ENCODE peak calls at places on chromosome 4, in seven cellular contexts. R, V, Z, T, I, J and S are unnamed samples.

GRCh38 chr4:114072781-114073180 is 93.3 kb upstream of the ARSJ start:
- DNase-seq in R (no peak), V (no peak), Z (no peak), T (no peak), I (no peak), J (no peak), S (no peak)

GRCh38 chr4:91147067-91147466 is 1019.9 kb downstream of the CCSER1 start:
- DNase-seq in R (no peak), V (no peak), Z (no peak), T (no peak), I (no peak), J (no peak), S (no peak)

GRCh38 chr4:133145758-133146157 is 3.3 kb upstream of the PCDH10 start:
- DNase-seq in R (no peak), V (no peak), Z (no peak), T (no peak), I (no peak), J (no peak), S (no peak)

GRCh38 chr4:186846426-186846825 is 122.8 kb upstream of the FAT1 start:
- DNase-seq in R (no peak), V (no peak), Z (no peak), T (no peak), I (no peak), J (no peak), S (no peak)

GRCh38 chr4:26323807-26324206 is 3.0 kb downstream of the RBPJ start:
- DNase-seq in R (no peak), V (peak), Z (no peak), T (no peak), I (no peak), J (no peak), S (peak)

GRCh38 chr4:182297659-182298058 is 54.5 kb downstream of the TENM3 start:
- DNase-seq in R (no peak), V (peak), Z (peak), T (peak), I (no peak), J (no peak), S (no peak)

GRCh38 chr4:124806403-124806802 is 93.9 kb upstream of the ANKRD50 start:
- DNase-seq in R (no peak), V (no peak), Z (peak), T (no peak), I (no peak), J (peak), S (peak)

GRCh38 chr4:15963001-15963451 is at the start of gene FGFBP2:
- DNase-seq in R (peak), V (peak), Z (peak), T (peak), I (no peak), J (peak), S (no peak)

GRCh38 chr4:54541426-54542118 is 116.2 kb upstream of the KIT start:
- DNase-seq in R (no peak), V (peak), Z (peak), T (no peak), I (no peak), J (no peak), S (no peak)

GRCh38 chr4:95013236-95013635 is 255.5 kb downstream of the BMPR1B start:
- DNase-seq in R (no peak), V (no peak), Z (no peak), T (no peak), I (no peak), J (no peak), S (no peak)

GRCh38 chr4:6716958-6717655 is 1.1 kb downstream of the BLOC1S4 start:
- DNase-seq in R (no peak), V (no peak), Z (peak), T (peak), I (no peak), J (no peak), S (no peak)

GRCh38 chr4:137387924-137388323 is 144.4 kb downstream of the PCDH18 start:
- DNase-seq in R (no peak), V (peak), Z (peak), T (no peak), I (no peak), J (no peak), S (peak)

GRCh38 chr4:16289872-16290554 is 63.7 kb upstream of the TAPT1 start:
- DNase-seq in R (no peak), V (peak), Z (peak), T (peak), I (no peak), J (peak), S (peak)

GRCh38 chr4:46385235-46385634 is 4.7 kb downstream of the GABRA2 start:
- DNase-seq in R (no peak), V (no peak), Z (no peak), T (no peak), I (no peak), J (no peak), S (no peak)

GRCh38 chr4:156505341-156505955 is 466.2 kb downstream of the PDGFC start:
- DNase-seq in R (no peak), V (no peak), Z (peak), T (peak), I (no peak), J (no peak), S (no peak)

GRCh38 chr4:159010563-159011260 is 92.2 kb upstream of the RAPGEF2 start:
- DNase-seq in R (peak), V (peak), Z (peak), T (no peak), I (peak), J (no peak), S (peak)

GRCh38 chr4:98828801-98829200 is 100.1 kb downstream of the EIF4E start:
- DNase-seq in R (peak), V (no peak), Z (peak), T (peak), I (no peak), J (no peak), S (no peak)

GRCh38 chr4:157779084-157779483 is 393.7 kb downstream of the GASK1B start:
- DNase-seq in R (no peak), V (no peak), Z (no peak), T (no peak), I (no peak), J (no peak), S (no peak)

GRCh38 chr4:8893624-8894423 is 22.2 kb upstream of the HMX1 start:
- DNase-seq in R (no peak), V (no peak), Z (no peak), T (no peak), I (no peak), J (no peak), S (no peak)

GRCh38 chr4:128775916-128776315 is 33.6 kb upstream of the JADE1 start:
- DNase-seq in R (no peak), V (no peak), Z (no peak), T (no peak), I (no peak), J (no peak), S (no peak)

GRCh38 chr4:184039963-184040383 is 134.9 kb downstream of the STOX2 start:
- DNase-seq in R (no peak), V (no peak), Z (no peak), T (peak), I (peak), J (no peak), S (no peak)

GRCh38 chr4:62601737-62602136 is 1401.6 kb downstream of the ADGRL3 start:
- DNase-seq in R (no peak), V (peak), Z (no peak), T (no peak), I (no peak), J (no peak), S (no peak)
- H3K4me3 ChIP-seq in R (no peak), V (no peak), Z (no peak), T (no peak), I (no peak), J (no peak), S (no peak)

GRCh38 chr4:102850373-102850772 is 18.4 kb upstream of the CISD2 start:
- DNase-seq in R (no peak), V (no peak), Z (no peak), T (no peak), I (no peak), J (no peak), S (no peak)
- H3K4me3 ChIP-seq in R (no peak), V (no peak), Z (no peak), T (no peak), I (no peak), J (no peak), S (no peak)

GRCh38 chr4:81214144-81214517 is 891 bp downstream of the PRKG2 start:
- DNase-seq in R (no peak), V (no peak), Z (no peak), T (no peak), I (no peak), J (no peak), S (no peak)

GRCh38 chr4:81215936-81216335 is 914 bp upstream of the PRKG2 start:
- DNase-seq in R (no peak), V (no peak), Z (no peak), T (no peak), I (no peak), J (no peak), S (no peak)

GRCh38 chr4:81214518-81215218 is 354 bp downstream of the PRKG2 start:
- DNase-seq in R (peak), V (peak), Z (no peak), T (no peak), I (no peak), J (no peak), S (no peak)

GRCh38 chr4:81213671-81214070 is 1.4 kb downstream of the PRKG2 start:
- DNase-seq in R (no peak), V (no peak), Z (no peak), T (no peak), I (no peak), J (no peak), S (no peak)

GRCh38 chr4:81215219-81215892 is at the start of gene PRKG2:
- DNase-seq in R (peak), V (peak), Z (no peak), T (no peak), I (no peak), J (no peak), S (no peak)
- H3K4me3 ChIP-seq in R (peak), V (peak), Z (no peak), T (no peak), I (peak), J (peak), S (peak)

GRCh38 chr4:87387237-87387636 is 3.8 kb downstream of the HSD17B11 start:
- DNase-seq in R (peak), V (no peak), Z (no peak), T (no peak), I (no peak), J (no peak), S (no peak)
- H3K4me3 ChIP-seq in R (peak), V (no peak), Z (no peak), T (peak), I (no peak), J (no peak), S (no peak)

DNA sequence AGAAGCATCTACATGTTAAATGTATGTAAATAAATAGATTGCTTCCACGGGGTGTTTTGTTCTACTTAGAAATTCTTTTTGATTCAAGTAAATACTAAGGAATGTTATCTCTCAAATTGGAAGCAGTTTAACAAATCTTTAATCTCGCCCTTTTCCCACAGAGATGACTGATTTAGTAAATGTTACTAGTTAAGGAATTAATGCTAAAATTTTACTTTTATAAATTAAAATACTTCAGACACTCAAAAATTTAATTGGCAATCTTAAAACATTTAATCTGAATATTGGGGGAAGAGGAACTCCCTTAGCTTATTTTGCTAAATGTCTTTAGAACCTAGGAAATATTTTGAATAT is 12.1 kb downstream of the LARP7 start:
- DNase-seq in R (no peak), V (no peak), Z (no peak), T (no peak), I (no peak), J (no peak), S (no peak)
- H3K4me3 ChIP-seq in R (no peak), V (no peak), Z (no peak), T (no peak), I (no peak), J (no peak), S (no peak)

DNA sequence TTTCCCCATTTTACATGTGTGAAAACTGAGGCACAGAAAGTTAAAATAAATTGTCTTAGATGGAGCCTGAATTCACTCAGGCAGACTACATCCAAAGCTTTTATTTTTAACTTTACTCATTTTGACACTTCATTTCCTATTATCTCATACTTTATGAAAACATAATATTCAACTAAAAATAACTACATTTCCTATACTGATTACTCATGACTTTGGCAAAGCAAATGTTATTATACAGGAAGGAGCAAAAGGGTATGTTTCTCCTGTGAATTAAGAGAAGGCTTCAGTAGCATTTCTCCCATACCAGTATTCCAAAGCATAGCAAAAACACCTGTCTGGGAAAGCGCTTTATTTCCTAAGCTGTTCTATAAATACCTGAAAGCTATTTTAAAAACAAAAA is 178.6 kb downstream of the ADAMTS3 start:
- DNase-seq in R (no peak), V (peak), Z (no peak), T (no peak), I (no peak), J (no peak), S (no peak)
- H3K4me3 ChIP-seq in R (no peak), V (no peak), Z (no peak), T (no peak), I (no peak), J (no peak), S (no peak)

DNA sequence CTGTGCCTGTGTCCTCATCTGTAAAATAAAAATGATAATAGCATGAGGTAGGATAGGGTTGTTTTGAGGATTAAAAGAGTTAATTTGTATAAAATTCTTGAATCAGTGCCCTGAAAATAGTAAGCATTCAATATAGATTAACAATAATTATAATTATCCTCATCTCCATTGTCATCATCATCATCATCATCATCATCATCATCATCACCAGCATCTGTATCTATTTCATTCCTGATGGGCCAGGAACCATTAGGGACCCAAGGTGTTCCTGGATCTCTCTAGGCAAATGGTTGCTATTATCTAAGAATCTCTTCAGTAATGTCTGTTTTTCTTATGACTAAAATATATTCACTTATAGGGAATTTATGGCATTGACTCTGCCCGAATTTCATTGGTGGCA is 31.6 kb downstream of the RASSF6 start:
- DNase-seq in R (no peak), V (no peak), Z (no peak), T (no peak), I (no peak), J (no peak), S (no peak)
- H3K4me3 ChIP-seq in R (no peak), V (no peak), Z (no peak), T (no peak), I (no peak), J (no peak), S (no peak)

DNA sequence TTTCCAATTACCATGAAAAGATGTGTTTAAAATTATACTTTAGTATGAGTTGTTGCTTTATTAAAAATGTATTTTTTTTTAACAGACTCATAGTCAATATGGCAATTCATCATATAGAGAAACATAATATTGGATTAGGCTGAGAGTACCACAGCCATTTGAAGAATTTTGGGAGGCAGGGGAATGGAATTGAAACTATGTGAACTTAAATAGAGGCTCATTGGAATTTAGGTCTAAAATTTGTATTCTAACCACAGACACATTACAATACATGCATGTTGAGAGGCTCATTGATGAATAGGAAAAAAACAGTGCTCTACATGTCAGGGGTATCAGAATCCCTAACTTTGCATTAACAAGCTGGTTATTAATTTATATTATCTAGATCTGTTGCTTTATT is 269.6 kb downstream of the DKK2 start:
- DNase-seq in R (no peak), V (peak), Z (no peak), T (no peak), I (no peak), J (no peak), S (peak)
- H3K4me3 ChIP-seq in R (no peak), V (no peak), Z (no peak), T (no peak), I (no peak), J (no peak), S (no peak)

DNA sequence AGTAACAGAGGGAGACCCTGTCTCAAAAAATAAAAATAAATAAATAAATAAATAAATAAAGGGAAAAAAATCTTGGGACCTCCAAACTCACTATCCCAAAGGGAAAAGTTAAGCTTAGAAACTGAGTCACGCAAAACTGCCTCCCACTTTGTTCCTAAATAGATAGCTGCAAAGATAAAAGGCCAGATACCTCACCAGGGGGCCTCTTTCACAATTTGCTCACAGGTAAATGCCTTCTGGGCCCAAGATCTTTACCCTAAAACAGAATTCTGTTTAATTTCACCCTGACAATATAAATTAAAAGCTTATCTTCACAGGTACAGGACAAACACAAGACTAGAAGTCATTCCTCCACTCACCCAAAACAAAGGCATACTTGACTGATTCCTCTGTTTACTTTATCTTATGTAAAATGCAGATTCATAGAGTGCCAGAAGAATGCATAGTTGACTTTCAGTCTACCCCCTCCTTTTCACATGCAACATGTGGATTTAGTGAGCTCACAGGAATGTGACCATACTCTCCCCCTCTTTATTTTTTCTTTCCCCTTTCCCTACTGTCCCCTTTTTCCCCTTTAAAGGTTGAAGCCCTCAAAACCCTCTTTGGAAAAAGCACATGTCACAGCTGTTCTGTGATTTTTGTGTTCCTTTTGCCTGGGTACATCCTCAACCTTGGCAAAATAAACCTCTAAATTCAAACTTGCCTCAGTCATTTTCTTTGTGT is 23.4 kb downstream of the ELF2 start:
- DNase-seq in R (no peak), V (peak), Z (peak), T (no peak), I (no peak), J (no peak), S (no peak)
- H3K4me3 ChIP-seq in R (no peak), V (no peak), Z (no peak), T (no peak), I (no peak), J (no peak), S (no peak)